ENCODE peak calls at places on chromosomes 3 and 15, in ten cellular contexts. D is NCI-H1092 treated with DMSO at 0.1 percent for 48 hours, B is RKO, L is RPMI8226, G is HS-5, C is cardiac fibroblast, W is fibroblast of the conjunctiva, Q is pancreas, V is GM06990, R is left ventricle myocardium superior. I is an unnamed sample.

GRCh38 chr3:126082334-126083137 is 1.4 kb downstream of the SLC41A3 start:
- DNase-seq in D (no peak), B (no peak), L (no peak), G (no peak), C (no peak), W (no peak), Q (no peak), V (no peak), R (no peak), I (no peak)

GRCh38 chr3:23992051-23992628 is 47.1 kb downstream of the NR1D2 start:
- DNase-seq in D (peak; percentile 64), B (peak; percentile 9), L (no peak), G (no peak), C (peak; percentile 18), W (peak; percentile 18), Q (no peak), V (no peak), R (no peak), I (no peak)

GRCh38 chr15:69434679-69435078 is 17.9 kb upstream of the RPLP1 start:
- DNase-seq in D (no peak), B (no peak), L (no peak), G (no peak), C (no peak), W (no peak), Q (no peak), V (no peak), R (no peak), I (no peak)

GRCh38 chr3:99562990-99563607 is 75.3 kb upstream of the COL8A1 start:
- DNase-seq in D (no peak), B (no peak), L (no peak), G (peak; percentile 77), C (peak; percentile 72), W (no peak), Q (no peak), V (no peak), R (no peak), I (peak; percentile 28)

GRCh38 chr3:125161607-125162219 is 50.8 kb downstream of the SLC12A8 start:
- DNase-seq in D (no peak), B (no peak), L (no peak), G (no peak), C (no peak), W (no peak), Q (no peak), V (no peak), R (no peak), I (no peak)

GRCh38 chr3:51706021-51706485 is 815 bp upstream of the GRM2 start:
- DNase-seq in D (no peak), B (no peak), L (no peak), G (no peak), C (no peak), W (no peak), Q (peak; percentile 28), V (no peak), R (no peak), I (no peak)

GRCh38 chr15:89435346-89435745 is 61.0 kb downstream of the RHCG start:
- DNase-seq in D (no peak), B (no peak), L (no peak), G (no peak), C (no peak), W (no peak), Q (no peak), V (no peak), R (no peak), I (no peak)

GRCh38 chr15:55526559-55527036 is 18.6 kb upstream of the DNAAF4 start:
- DNase-seq in D (peak; percentile 16), B (peak; percentile 67), L (peak; percentile 60), G (peak; percentile 19), C (peak; percentile 77), W (peak; percentile 46), Q (no peak), V (peak; percentile 37), R (no peak), I (peak; percentile 56)

GRCh38 chr3:29324180-29324651 is 43.3 kb downstream of the RBMS3 start:
- DNase-seq in D (no peak), B (no peak), L (peak; percentile 67), G (peak; percentile 64), C (peak; percentile 95), W (peak; percentile 29), Q (no peak), V (peak; percentile 53), R (peak; percentile 34), I (peak; percentile 92)

GRCh38 chr15:39944711-39945110 is 10.8 kb downstream of the EIF2AK4 start:
- DNase-seq in D (no peak), B (no peak), L (no peak), G (no peak), C (peak; percentile 25), W (no peak), Q (no peak), V (no peak), R (no peak), I (no peak)

GRCh38 chr15:67196222-67196621 is 58.2 kb downstream of the AAGAB start:
- DNase-seq in D (no peak), B (no peak), L (no peak), G (no peak), C (no peak), W (no peak), Q (no peak), V (no peak), R (no peak), I (no peak)

GRCh38 chr15:58755956-58756355 is 6.4 kb upstream of the ADAM10 start:
- DNase-seq in D (no peak), B (no peak), L (peak; percentile 46), G (no peak), C (no peak), W (no peak), Q (no peak), V (no peak), R (no peak), I (no peak)

GRCh38 chr15:83837946-83838571 is 184.1 kb downstream of the ADAMTSL3 start:
- DNase-seq in D (no peak), B (peak; percentile 77), L (peak; percentile 11), G (no peak), C (peak; percentile 26), W (no peak), Q (peak; percentile 66), V (peak; percentile 5), R (peak; percentile 57), I (peak; percentile 69)

GRCh38 chr3:120203016-120203415 is 82.0 kb downstream of the GPR156 start:
- DNase-seq in D (no peak), B (no peak), L (no peak), G (peak; percentile 68), C (peak; percentile 89), W (peak; percentile 81), Q (no peak), V (no peak), R (no peak), I (no peak)

GRCh38 chr3:32334675-32335074 is 57.0 kb upstream of the CMTM7 start:
- DNase-seq in D (peak; percentile 2), B (no peak), L (peak; percentile 43), G (no peak), C (peak; percentile 18), W (no peak), Q (no peak), V (no peak), R (no peak), I (no peak)

GRCh38 chr3:66789584-66790237 is 208.4 kb upstream of the KBTBD8 start:
- DNase-seq in D (no peak), B (no peak), L (no peak), G (no peak), C (no peak), W (no peak), Q (no peak), V (no peak), R (no peak), I (no peak)

GRCh38 chr3:170768334-170768801 is 101.6 kb downstream of the RPL22L1 start:
- DNase-seq in D (no peak), B (no peak), L (no peak), G (no peak), C (no peak), W (no peak), Q (no peak), V (no peak), R (no peak), I (no peak)

GRCh38 chr15:64151727-64152506 is at the start of gene SNX22:
- DNase-seq in D (peak; percentile 32), B (no peak), L (peak; percentile 84), G (no peak), C (no peak), W (no peak), Q (peak; percentile 81), V (peak; percentile 71), R (peak; percentile 64), I (no peak)

GRCh38 chr3:182165234-182165633 is 453.5 kb downstream of the SOX2 start:
- DNase-seq in D (no peak), B (no peak), L (no peak), G (no peak), C (no peak), W (no peak), Q (no peak), V (no peak), R (no peak), I (no peak)

GRCh38 chr3:189808246-189809007 is 177.2 kb downstream of the TP63 start:
- DNase-seq in D (no peak), B (no peak), L (no peak), G (no peak), C (no peak), W (no peak), Q (no peak), V (no peak), R (peak; percentile 22), I (no peak)